ENCODE peak calls at places on chromosomes 2 and 18, in nine cellular contexts. H is fibroblast of lung, V is trophoblast cell, S is SJSA1, D is A549, Z is psoas muscle, T is PC-3, O is left lung, R is transverse colon. C is an unnamed sample.
A peak's percentile ranks its signal among the peaks of the same experiment; 100 is the strongest.

GRCh38 chr2:3704647-3705046 is 1.3 kb downstream of the DCDC2C start:
- DNase-seq in H (no peak), V (no peak), S (no peak), D (no peak), Z (no peak), T (no peak), O (no peak), R (no peak), C (no peak)

GRCh38 chr2:16123421-16123820 is 183.1 kb downstream of the MYCN start:
- DNase-seq in H (no peak), V (peak; percentile 3), S (no peak), D (no peak), Z (no peak), T (no peak), O (no peak), R (no peak), C (no peak)

GRCh38 chr18:48545690-48546365 is 7.0 kb downstream of the CTIF start:
- DNase-seq in H (peak; percentile 73), V (peak; percentile 66), S (peak; percentile 90), D (peak; percentile 19), Z (peak; percentile 72), T (no peak), O (peak; percentile 75), R (peak; percentile 40), C (no peak)

GRCh38 chr2:235106874-235107639 is 155.2 kb downstream of the SH3BP4 start:
- DNase-seq in H (peak; percentile 83), V (peak; percentile 76), S (peak; percentile 74), D (peak; percentile 82), Z (peak; percentile 39), T (peak; percentile 81), O (no peak), R (peak; percentile 62), C (peak; percentile 72)

GRCh38 chr2:8676191-8676914 is 5.5 kb upstream of the ID2 start:
- DNase-seq in H (peak; percentile 86), V (no peak), S (peak; percentile 67), D (no peak), Z (peak; percentile 88), T (peak; percentile 53), O (peak; percentile 90), R (peak; percentile 79), C (no peak)

GRCh38 chr2:17813742-17814458 is 2.4 kb upstream of the MSGN1 start:
- DNase-seq in H (no peak), V (peak; percentile 5), S (no peak), D (no peak), Z (peak; percentile 42), T (no peak), O (no peak), R (no peak), C (no peak)

GRCh38 chr2:48016620-48017019 is 110.3 kb upstream of the FBXO11 start:
- DNase-seq in H (no peak), V (peak; percentile 76), S (no peak), D (peak; percentile 30), Z (no peak), T (peak; percentile 44), O (no peak), R (no peak), C (no peak)

GRCh38 chr2:161077367-161078210 is 82.6 kb upstream of the TANK start:
- DNase-seq in H (peak; percentile 76), V (peak; percentile 38), S (no peak), D (no peak), Z (no peak), T (peak; percentile 37), O (no peak), R (peak; percentile 20), C (no peak)

GRCh38 chr2:238286987-238287386 is 1.4 kb downstream of the PER2 start:
- DNase-seq in H (no peak), V (peak; percentile 26), S (no peak), D (no peak), Z (peak; percentile 41), T (no peak), O (no peak), R (no peak), C (no peak)

GRCh38 chr2:215430528-215431187 is 5.2 kb downstream of the FN1 start:
- DNase-seq in H (peak; percentile 82), V (no peak), S (no peak), D (no peak), Z (no peak), T (no peak), O (no peak), R (no peak), C (no peak)

GRCh38 chr2:18381451-18381850 is 179.0 kb downstream of the RDH14 start:
- DNase-seq in H (no peak), V (no peak), S (no peak), D (no peak), Z (no peak), T (no peak), O (no peak), R (no peak), C (no peak)

GRCh38 chr2:241217320-241218031 is 29.0 kb downstream of the ANO7 start:
- DNase-seq in H (peak; percentile 75), V (peak; percentile 89), S (peak; percentile 83), D (peak; percentile 82), Z (peak; percentile 74), T (peak; percentile 33), O (peak; percentile 90), R (peak; percentile 68), C (peak; percentile 63)

GRCh38 chr18:56748698-56749268 is 97.6 kb downstream of the WDR7 start:
- DNase-seq in H (peak; percentile 66), V (peak; percentile 68), S (no peak), D (peak; percentile 23), Z (no peak), T (peak; percentile 63), O (no peak), R (no peak), C (no peak)

GRCh38 chr2:161246301-161246700 is 61.9 kb upstream of the PSMD14 start:
- DNase-seq in H (no peak), V (no peak), S (no peak), D (no peak), Z (no peak), T (no peak), O (no peak), R (no peak), C (no peak)

GRCh38 chr2:171712051-171712450 is 24.8 kb downstream of the DYNC1I2 start:
- DNase-seq in H (peak; percentile 74), V (no peak), S (no peak), D (no peak), Z (no peak), T (peak; percentile 74), O (no peak), R (no peak), C (no peak)
- H3K4me3 ChIP-seq in H (no peak overlapping the region), V (no peak overlapping the region), S (no peak overlapping the region), D (no peak overlapping the region), Z (no peak overlapping the region), T (no peak overlapping the region), O (no peak overlapping the region), R (no peak overlapping the region), C (no peak overlapping the region)

GRCh38 chr2:111712361-111712760 is 171.6 kb downstream of the ANAPC1 start:
- DNase-seq in H (no peak), V (no peak), S (no peak), D (no peak), Z (no peak), T (no peak), O (no peak), R (no peak), C (no peak)
- H3K9me3 ChIP-seq in H (no peaks in the 10 kb centered on the region), V (peaks cover 10% of the 10 kb centered on the region), S (no peaks in the 10 kb centered on the region), D (no peaks in the 10 kb centered on the region), Z (no peaks in the 10 kb centered on the region), T (no peaks in the 10 kb centered on the region), O (no peaks in the 10 kb centered on the region), R (no peaks in the 10 kb centered on the region), C (no peaks in the 10 kb centered on the region)

GRCh38 chr18:47415888-47416287 is 164.4 kb upstream of the SKOR2 start:
- DNase-seq in H (no peak), V (no peak), S (no peak), D (no peak), Z (no peak), T (no peak), O (no peak), R (no peak), C (no peak)

GRCh38 chr18:47417807-47418206 is 166.3 kb upstream of the SKOR2 start:
- DNase-seq in H (no peak), V (no peak), S (no peak), D (no peak), Z (no peak), T (no peak), O (no peak), R (no peak), C (no peak)

GRCh38 chr18:47422524-47422923 is 171.1 kb upstream of the SKOR2 start:
- DNase-seq in H (no peak), V (peak; percentile 7), S (no peak), D (no peak), Z (peak; percentile 21), T (no peak), O (no peak), R (no peak), C (no peak)

GRCh38 chr18:47420130-47420529 is 168.7 kb upstream of the SKOR2 start:
- DNase-seq in H (no peak), V (no peak), S (no peak), D (no peak), Z (no peak), T (no peak), O (no peak), R (no peak), C (no peak)

DNA sequence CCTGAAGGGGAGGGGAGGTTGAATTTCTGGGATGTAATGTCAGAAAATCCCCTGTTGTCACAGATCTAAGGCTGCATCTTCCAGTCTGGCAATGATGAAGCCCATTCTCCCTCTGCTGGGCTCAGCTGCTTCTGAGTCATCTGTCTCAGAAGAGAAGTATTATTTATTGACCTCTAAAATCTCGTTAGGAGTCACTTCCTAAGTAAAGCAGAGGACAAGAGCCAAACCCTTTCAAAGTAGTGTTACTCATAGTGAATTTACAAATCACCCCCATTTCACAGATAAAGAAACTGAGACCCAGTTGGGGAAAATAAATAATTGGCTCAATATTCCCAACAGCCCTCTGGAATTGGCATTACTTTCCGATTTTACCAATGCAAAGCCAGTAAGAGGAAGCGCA is 167.3 kb upstream of the SKOR2 start:
- DNase-seq in H (no peak), V (no peak), S (no peak), D (no peak), Z (no peak), T (no peak), O (no peak), R (no peak), C (no peak)
- H3K4me3 ChIP-seq in H (no peak overlapping the region), V (no peak overlapping the region), S (no peak overlapping the region), D (no peak overlapping the region), Z (no peak overlapping the region), T (no peak overlapping the region), O (no peak overlapping the region), R (no peak overlapping the region), C (no peak overlapping the region)

DNA sequence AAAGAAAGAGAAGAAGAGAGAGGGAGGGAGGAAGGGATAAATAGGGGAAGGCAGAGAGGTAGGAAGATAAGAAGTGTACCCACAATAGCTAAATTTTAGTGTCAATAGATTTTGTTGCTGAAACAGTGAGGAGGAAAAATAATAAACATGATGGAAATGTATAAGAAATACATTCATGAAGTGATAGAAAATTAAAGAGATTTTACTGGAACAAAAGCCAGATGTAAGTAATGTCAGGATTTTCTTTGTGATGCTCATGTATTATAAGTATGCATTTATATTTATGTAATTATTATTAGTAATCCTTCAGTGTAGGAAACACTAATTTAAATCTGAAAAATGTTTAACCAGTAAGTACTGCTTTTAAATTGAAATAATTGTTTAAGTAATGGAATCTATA is 1125.2 kb upstream of the FANCL start:
- DNase-seq in H (no peak), V (no peak), S (no peak), D (no peak), Z (no peak), T (no peak), O (no peak), R (no peak), C (no peak)
- H3K9me3 ChIP-seq in H (no peaks in the 10 kb centered on the region), V (no peaks in the 10 kb centered on the region), S (no peaks in the 10 kb centered on the region), D (peaks cover 3% of the 10 kb centered on the region), Z (no peaks in the 10 kb centered on the region), T (no peaks in the 10 kb centered on the region), O (peaks cover 6% of the 10 kb centered on the region), R (no peaks in the 10 kb centered on the region), C (no peaks in the 10 kb centered on the region)

GRCh38 chr2:182890773-182891381 is 24.4 kb upstream of the FRZB start:
- DNase-seq in H (no peak), V (no peak), S (no peak), D (no peak), Z (no peak), T (no peak), O (no peak), R (no peak), C (no peak)
- H3K4me3 ChIP-seq in H (no peak overlapping the region), V (no peak overlapping the region), S (no peak overlapping the region), D (no peak overlapping the region), Z (no peak overlapping the region), T (no peak overlapping the region), O (no peak overlapping the region), R (no peak overlapping the region), C (no peak overlapping the region)